ENCODE peak calls at places on chromosomes 6 and 20, in seven cellular contexts. One of them, this sample, is unnamed.

GRCh38 chr6:139482184-139482751 is 107.8 kb upstream of the CITED2 start:
- DNase-seq in stimulated activated naive CD4-positive, alpha-beta T cell: no peak
- DNase-seq in LNCaP clone FGC: no peak
- DNase-seq in posterior cingulate gyrus: no peak
- DNase-seq in HTR-8/SVneo: no peak
- DNase-seq in NCI-H460: no peak
- DNase-seq in head of caudate nucleus: no peak
- DNase-seq in this sample: no peak

GRCh38 chr6:84182001-84182400 is 45.4 kb downstream of the CEP162 start:
- DNase-seq in NCI-H460: no peak
- DNase-seq in stimulated activated naive CD4-positive, alpha-beta T cell: no peak
- DNase-seq in HTR-8/SVneo: no peak
- DNase-seq in LNCaP clone FGC: no peak
- DNase-seq in head of caudate nucleus: no peak
- DNase-seq in posterior cingulate gyrus: no peak
- DNase-seq in this sample: no peak

GRCh38 chr20:856361-856775 is 22.9 kb downstream of the FAM110A start:
- DNase-seq in LNCaP clone FGC: no peak
- DNase-seq in stimulated activated naive CD4-positive, alpha-beta T cell: no peak
- DNase-seq in NCI-H460: peak; percentile 40
- DNase-seq in posterior cingulate gyrus: peak; percentile 50
- DNase-seq in HTR-8/SVneo: peak; percentile 88
- DNase-seq in head of caudate nucleus: no peak
- DNase-seq in this sample: no peak

GRCh38 chr6:128964233-128964755 is 81.4 kb downstream of the LAMA2 start:
- DNase-seq in LNCaP clone FGC: no peak
- DNase-seq in stimulated activated naive CD4-positive, alpha-beta T cell: no peak
- DNase-seq in NCI-H460: no peak
- DNase-seq in head of caudate nucleus: no peak
- DNase-seq in posterior cingulate gyrus: no peak
- DNase-seq in HTR-8/SVneo: no peak
- DNase-seq in this sample: no peak

GRCh38 chr20:49700411-49701185 is 13.1 kb downstream of the B4GALT5 start:
- DNase-seq in LNCaP clone FGC: no peak
- DNase-seq in stimulated activated naive CD4-positive, alpha-beta T cell: no peak
- DNase-seq in head of caudate nucleus: no peak
- DNase-seq in HTR-8/SVneo: peak; percentile 83
- DNase-seq in NCI-H460: peak; percentile 72
- DNase-seq in posterior cingulate gyrus: no peak
- DNase-seq in this sample: no peak

GRCh38 chr6:5034328-5034727 is 30.5 kb upstream of the RPP40 start:
- DNase-seq in stimulated activated naive CD4-positive, alpha-beta T cell: no peak
- DNase-seq in LNCaP clone FGC: no peak
- DNase-seq in posterior cingulate gyrus: no peak
- DNase-seq in HTR-8/SVneo: no peak
- DNase-seq in head of caudate nucleus: peak; percentile 25
- DNase-seq in NCI-H460: no peak
- DNase-seq in this sample: no peak

GRCh38 chr6:126020305-126021050 is 34.1 kb downstream of the TRMT11 start:
- DNase-seq in LNCaP clone FGC: no peak
- DNase-seq in stimulated activated naive CD4-positive, alpha-beta T cell: no peak
- DNase-seq in NCI-H460: no peak
- DNase-seq in HTR-8/SVneo: no peak
- DNase-seq in head of caudate nucleus: no peak
- DNase-seq in posterior cingulate gyrus: no peak
- DNase-seq in this sample: no peak

GRCh38 chr6:109236140-109237081 is 141.1 kb downstream of the CEP57L1 start:
- DNase-seq in HTR-8/SVneo: no peak
- DNase-seq in stimulated activated naive CD4-positive, alpha-beta T cell: no peak
- DNase-seq in posterior cingulate gyrus: peak; percentile 90
- DNase-seq in head of caudate nucleus: peak; percentile 40
- DNase-seq in LNCaP clone FGC: no peak
- DNase-seq in NCI-H460: no peak
- DNase-seq in this sample: no peak

GRCh38 chr20:18609741-18610140 is 21.9 kb downstream of the DTD1 start:
- DNase-seq in NCI-H460: no peak
- DNase-seq in LNCaP clone FGC: no peak
- DNase-seq in head of caudate nucleus: no peak
- DNase-seq in HTR-8/SVneo: no peak
- DNase-seq in posterior cingulate gyrus: no peak
- DNase-seq in stimulated activated naive CD4-positive, alpha-beta T cell: no peak
- DNase-seq in this sample: no peak

GRCh38 chr6:127340171-127340570 is 3.2 kb downstream of the ECHDC1 start:
- DNase-seq in NCI-H460: no peak
- DNase-seq in head of caudate nucleus: no peak
- DNase-seq in stimulated activated naive CD4-positive, alpha-beta T cell: no peak
- DNase-seq in posterior cingulate gyrus: no peak
- DNase-seq in HTR-8/SVneo: no peak
- DNase-seq in LNCaP clone FGC: no peak
- DNase-seq in this sample: no peak

GRCh38 chr6:95143408-95144180 is 433.7 kb upstream of the MANEA start:
- DNase-seq in HTR-8/SVneo: no peak
- DNase-seq in NCI-H460: no peak
- DNase-seq in LNCaP clone FGC: no peak
- DNase-seq in head of caudate nucleus: no peak
- DNase-seq in stimulated activated naive CD4-positive, alpha-beta T cell: no peak
- DNase-seq in posterior cingulate gyrus: no peak
- DNase-seq in this sample: no peak

This sample was measured in NCI-H2081 treated with DMSO at 0.1 percent for 48 hours.